ENCODE peak calls at places on chromosome 17, in eight cellular contexts. W is CD4-positive, alpha-beta T cell; S is body of pancreas; Z is chondrocyte; H is testis; L is cardiac muscle cell; J is kidney; O is AG04450. T is an unnamed sample.

GRCh38 chr17:731943-732787 is at the start of gene TLCD3A:
- DNase-seq in W (peak), S (peak), Z (no peak), H (peak), L (peak), J (peak), O (no peak), T (peak)

GRCh38 chr17:42096360-42097111 is 1.7 kb downstream of the ZNF385C start:
- DNase-seq in W (no peak), S (no peak), Z (no peak), H (no peak), L (no peak), J (no peak), O (no peak), T (no peak)

GRCh38 chr17:18916816-18917496 is 35.0 kb upstream of the SLC5A10 start:
- DNase-seq in W (no peak), S (no peak), Z (no peak), H (no peak), L (no peak), J (no peak), O (no peak), T (no peak)

GRCh38 chr17:1737531-1738291 is 5.0 kb upstream of the SERPINF2 start:
- DNase-seq in W (no peak), S (no peak), Z (no peak), H (no peak), L (no peak), J (no peak), O (no peak), T (no peak)

GRCh38 chr17:81870155-81870977 is 771 bp downstream of the ARHGDIA start:
- DNase-seq in W (peak), S (peak), Z (no peak), H (peak), L (peak), J (no peak), O (no peak), T (no peak)

GRCh38 chr17:18248300-18248731 is 10.2 kb downstream of the FLII start:
- DNase-seq in W (peak), S (peak), Z (no peak), H (peak), L (peak), J (no peak), O (peak), T (peak)

GRCh38 chr17:34413443-34414076 is 50.5 kb upstream of the CCL1 start:
- DNase-seq in W (no peak), S (no peak), Z (no peak), H (peak), L (no peak), J (no peak), O (no peak), T (no peak)

GRCh38 chr17:46063239-46063638 is 64.2 kb downstream of the STH start:
- DNase-seq in W (no peak), S (no peak), Z (no peak), H (no peak), L (no peak), J (no peak), O (peak), T (no peak)

GRCh38 chr17:31339906-31340661 is 18.7 kb upstream of the EVI2A start:
- DNase-seq in W (no peak), S (no peak), Z (no peak), H (no peak), L (no peak), J (no peak), O (no peak), T (no peak)

GRCh38 chr17:4120332-4120731 is 22.5 kb downstream of the ZZEF1 start:
- DNase-seq in W (no peak), S (no peak), Z (no peak), H (no peak), L (no peak), J (no peak), O (no peak), T (no peak)

GRCh38 chr17:11641521-11642275 is 43.4 kb downstream of the DNAH9 start:
- DNase-seq in W (no peak), S (no peak), Z (no peak), H (no peak), L (no peak), J (no peak), O (no peak), T (no peak)

GRCh38 chr17:43327421-43327820 is 71.4 kb upstream of the ARL4D start:
- DNase-seq in W (no peak), S (no peak), Z (no peak), H (no peak), L (no peak), J (no peak), O (no peak), T (no peak)

GRCh38 chr17:43328650-43329049 is 70.1 kb upstream of the ARL4D start:
- DNase-seq in W (no peak), S (no peak), Z (no peak), H (no peak), L (no peak), J (no peak), O (no peak), T (no peak)

GRCh38 chr17:43327834-43328420 is 70.9 kb upstream of the ARL4D start:
- DNase-seq in W (no peak), S (no peak), Z (no peak), H (no peak), L (no peak), J (no peak), O (no peak), T (no peak)

GRCh38 chr17:43326490-43327275 is 72.1 kb upstream of the ARL4D start:
- DNase-seq in W (no peak), S (no peak), Z (no peak), H (no peak), L (no peak), J (no peak), O (no peak), T (no peak)

DNA sequence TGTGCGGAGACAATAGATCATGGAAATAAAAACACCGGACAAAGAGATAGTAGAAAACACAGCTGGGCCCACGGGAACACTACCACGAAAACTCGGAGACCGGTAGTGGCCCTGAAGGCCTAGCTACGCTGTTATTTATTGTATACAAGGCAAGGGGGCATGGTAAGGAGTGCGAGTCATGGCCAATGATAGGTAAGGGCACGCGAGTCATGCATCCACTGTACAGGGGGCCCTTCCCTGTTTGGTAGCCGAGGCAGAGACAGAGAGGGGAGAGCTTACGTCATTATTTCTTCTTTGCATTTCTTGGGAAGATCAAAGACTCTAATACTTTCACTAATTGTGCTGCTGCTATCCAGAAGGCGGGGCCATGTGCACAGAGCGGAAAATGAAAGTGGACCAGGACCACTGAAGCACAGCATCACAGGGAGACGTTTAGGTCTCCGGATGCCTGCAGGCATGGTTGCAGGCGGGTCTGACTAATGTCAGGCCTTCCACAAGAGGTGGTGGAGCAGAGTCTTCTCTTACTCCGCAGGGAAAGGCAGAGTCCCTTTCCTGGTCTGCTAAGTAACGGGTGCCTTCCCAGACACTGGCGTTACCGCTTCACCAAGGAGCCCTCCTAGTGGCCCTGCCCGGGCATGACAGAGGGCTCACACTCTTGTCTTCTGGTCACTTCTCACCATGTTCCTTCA is 74.4 kb upstream of the ARL4D start:
- DNase-seq in W (no peak), S (no peak), Z (no peak), H (peak), L (no peak), J (no peak), O (no peak), T (no peak)
- TF ChIP-seq CTCF in W (no peak), S (no peak), Z (peak), H (no peak), L (no peak), J (peak), O (peak), T (no peak)

DNA sequence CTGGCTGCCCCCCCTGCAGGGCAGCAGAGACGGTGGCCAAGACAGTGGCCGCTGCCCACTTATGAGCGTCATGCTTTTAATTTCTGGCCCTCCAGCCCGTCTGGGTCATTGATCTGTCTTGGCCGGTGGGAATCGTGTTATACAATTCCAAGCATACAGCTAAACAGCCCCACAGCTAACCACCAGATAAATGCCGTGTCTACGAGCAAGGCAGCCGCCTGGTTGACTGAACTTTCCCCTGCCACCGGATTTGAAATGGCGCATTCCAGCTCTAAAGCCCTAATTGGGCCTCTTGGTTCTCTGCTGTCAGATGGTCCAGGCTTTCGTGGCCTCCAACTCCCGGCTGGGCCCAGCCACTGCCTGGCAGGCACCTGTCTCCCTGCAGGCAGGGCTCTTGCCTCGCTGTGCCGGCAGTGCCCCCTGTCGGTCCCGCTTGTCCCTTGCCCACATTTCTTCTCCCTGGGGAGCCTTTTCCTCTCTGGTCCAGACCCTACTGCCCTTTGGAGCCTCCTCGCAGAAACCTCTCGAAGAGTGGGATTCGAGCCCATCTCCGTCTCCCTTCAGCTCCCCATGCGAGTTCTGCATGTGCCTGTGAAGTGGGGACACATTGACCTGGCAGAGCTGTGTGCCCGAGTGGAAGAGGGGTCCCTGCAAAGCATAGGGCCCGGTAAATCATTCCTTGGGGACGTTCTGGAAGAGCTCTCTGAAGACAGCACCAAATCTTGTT is 1.8 kb upstream of the RBFOX3 start:
- DNase-seq in W (peak), S (peak), Z (no peak), H (no peak), L (peak), J (no peak), O (no peak), T (peak)
- TF ChIP-seq CTCF in W (no peak), S (peak), Z (peak), H (peak), L (peak), J (peak), O (peak), T (peak)

GRCh38 chr17:79658811-79659207 is 48.0 kb upstream of the RBFOX3 start:
- DNase-seq in W (no peak), S (no peak), Z (no peak), H (peak), L (peak), J (no peak), O (no peak), T (no peak)
- TF ChIP-seq CTCF in W (no peak), S (peak), Z (peak), H (peak), L (peak), J (no peak), O (peak), T (no peak)

GRCh38 chr17:64641499-64641898 is 20.6 kb downstream of the SMURF2 start:
- DNase-seq in W (no peak), S (peak), Z (no peak), H (no peak), L (no peak), J (no peak), O (peak), T (no peak)
- TF ChIP-seq CTCF in W (no peak), S (no peak), Z (no peak), H (no peak), L (no peak), J (no peak), O (peak), T (no peak)

DNA sequence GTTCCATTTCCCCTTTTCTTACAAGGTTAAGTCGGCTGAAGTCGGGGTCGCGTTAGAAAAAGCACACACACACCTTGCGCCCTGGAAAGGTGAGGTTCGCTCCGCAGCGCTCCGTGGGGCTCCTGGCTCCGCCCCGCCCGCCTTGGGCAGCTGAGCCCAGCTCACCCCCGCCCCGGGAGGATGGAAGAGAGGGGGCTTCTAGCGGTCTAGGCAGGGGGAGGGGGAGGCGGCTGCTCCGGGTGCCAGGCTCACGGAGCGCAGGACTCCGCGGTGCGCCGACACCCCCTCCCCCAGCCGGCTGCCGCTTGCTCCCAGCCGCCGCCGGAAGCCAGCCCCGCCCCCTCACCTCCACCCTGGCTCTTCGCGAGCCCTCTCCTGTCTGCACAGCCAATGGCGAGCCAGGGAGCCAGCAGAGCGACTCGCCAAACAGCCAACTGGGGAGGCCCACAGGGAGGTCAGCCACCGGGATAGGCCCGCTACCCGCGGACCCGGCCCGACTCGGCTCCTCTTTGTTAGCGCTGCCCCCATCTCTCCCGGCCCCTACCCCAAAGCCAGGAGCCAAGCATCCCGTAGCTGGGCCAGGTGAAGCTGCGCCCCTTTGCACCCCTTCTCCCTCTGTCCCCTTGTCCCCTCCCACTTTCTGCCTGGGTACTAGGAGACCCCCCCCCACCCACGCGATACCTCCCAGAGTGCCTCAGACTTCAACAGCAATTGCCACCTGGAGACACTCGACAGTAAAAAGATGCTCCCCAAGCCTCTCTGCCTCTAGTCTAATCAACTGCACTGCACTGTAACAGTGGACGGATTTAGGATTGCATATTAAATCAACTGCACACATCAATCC is 30.2 kb downstream of the FAM222B start:
- DNase-seq in W (peak), S (peak), Z (peak), H (peak), L (peak), J (peak), O (peak), T (peak)
- TF ChIP-seq CTCF in W (no peak), S (no peak), Z (no peak), H (no peak), L (no peak), J (no peak), O (no peak), T (no peak)

T was measured in GM13976.